ENCODE peak calls at places on chromosomes 4 and X, in six cellular contexts. E is A549; P is stomach; D is CD8-positive, alpha-beta T cell; A is CD4-positive, CD25-positive, alpha-beta regulatory T cell; G is naive thymus-derived CD4-positive, alpha-beta T cell. J is an unnamed sample.

GRCh38 chr4:7822858-7823257 is 116.8 kb downstream of the AFAP1 start:
- DNase-seq in E (no peak), P (no peak), D (no peak), A (no peak), G (no peak), J (no peak)

GRCh38 chr4:154313004-154313587 is 178.5 kb downstream of the DCHS2 start:
- DNase-seq in E (no peak), P (no peak), D (no peak), A (no peak), G (no peak), J (no peak)

GRCh38 chr4:188767496-188767895 is 628.3 kb downstream of the TRIML1 start:
- DNase-seq in E (no peak), P (no peak), D (no peak), A (no peak), G (no peak), J (no peak)

GRCh38 chrX:131728295-131729145 is 184.6 kb downstream of the OR13H1 start:
- DNase-seq in E (no peak), P (peak; percentile 80), D (no peak), A (peak; percentile 90), G (no peak), J (peak; percentile 85)

GRCh38 chr4:112736718-112737135 is 99.8 kb downstream of the LARP7 start:
- DNase-seq in E (no peak), P (no peak), D (no peak), A (no peak), G (no peak), J (no peak)

GRCh38 chr4:32455231-32455630 is 1735.1 kb downstream of the PCDH7 start:
- DNase-seq in E (no peak), P (no peak), D (no peak), A (no peak), G (no peak), J (no peak)

GRCh38 chrX:40539214-40540142 is 41.3 kb upstream of the ATP6AP2 start:
- DNase-seq in E (no peak), P (no peak), D (peak; percentile 59), A (peak; percentile 69), G (peak; percentile 48), J (peak; percentile 60)

GRCh38 chr4:80049402-80049801 is 23.6 kb downstream of the ANTXR2 start:
- DNase-seq in E (no peak), P (no peak), D (no peak), A (no peak), G (no peak), J (no peak)

GRCh38 chr4:79864470-79865190 is 208.4 kb downstream of the ANTXR2 start:
- DNase-seq in E (no peak), P (no peak), D (no peak), A (no peak), G (no peak), J (no peak)

GRCh38 chr4:112726041-112726440 is 89.1 kb downstream of the LARP7 start:
- DNase-seq in E (no peak), P (no peak), D (no peak), A (no peak), G (no peak), J (no peak)

GRCh38 chrX:29487214-29487613 is 728.1 kb upstream of the MAGEB2 start:
- DNase-seq in E (no peak), P (no peak), D (no peak), A (no peak), G (no peak), J (no peak)
- H3K27ac ChIP-seq in E (no peak overlapping the region), P (no peak overlapping the region), D (no peak overlapping the region), A (no peak overlapping the region), G (no peak overlapping the region), J (no peak overlapping the region)

GRCh38 chr4:140748171-140748570 is 8.0 kb downstream of the TBC1D9 start:
- DNase-seq in E (no peak), P (no peak), D (no peak), A (no peak), G (no peak), J (no peak)

GRCh38 chr4:140742838-140743193 is 13.4 kb downstream of the TBC1D9 start:
- DNase-seq in E (no peak), P (no peak), D (no peak), A (no peak), G (no peak), J (no peak)

GRCh38 chr4:140740906-140741670 is 15.1 kb downstream of the TBC1D9 start:
- DNase-seq in E (no peak), P (no peak), D (no peak), A (no peak), G (no peak), J (no peak)

GRCh38 chr4:140743194-140743931 is 12.8 kb downstream of the TBC1D9 start:
- DNase-seq in E (no peak), P (no peak), D (no peak), A (no peak), G (no peak), J (no peak)

DNA sequence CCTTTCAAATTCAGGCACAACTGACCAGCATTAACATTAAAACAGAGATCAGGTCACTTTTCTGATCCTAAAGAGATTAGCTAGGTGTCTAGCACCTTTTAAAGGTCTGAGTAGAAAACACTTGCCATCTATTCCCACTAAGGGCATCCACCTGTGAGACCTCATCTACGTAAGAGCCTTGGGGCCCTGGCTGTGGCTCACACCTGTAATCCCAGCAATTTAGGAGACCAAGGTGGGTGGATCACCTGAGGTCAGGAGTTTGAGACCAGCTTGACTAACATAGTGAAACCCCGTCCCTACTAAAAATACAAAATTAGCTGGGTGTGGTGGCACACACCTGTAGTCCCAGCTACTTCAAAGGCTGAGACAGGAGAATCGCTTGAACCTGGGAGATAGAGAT is 11.8 kb downstream of the TBC1D9 start:
- DNase-seq in E (no peak), P (no peak), D (no peak), A (no peak), G (no peak), J (no peak)
- H3K27ac ChIP-seq in E (no peak overlapping the region), P (no peak overlapping the region), D (no peak overlapping the region), A (no peak overlapping the region), G (no peak overlapping the region), J (no peak overlapping the region)

GRCh38 chr4:98620087-98620784 is 38.2 kb downstream of the TSPAN5 start:
- DNase-seq in E (no peak), P (no peak), D (no peak), A (no peak), G (no peak), J (no peak)
- H3K27ac ChIP-seq in E (no peak overlapping the region), P (no peak overlapping the region), D (no peak overlapping the region), A (no peak overlapping the region), G (no peak overlapping the region), J (no peak overlapping the region)

GRCh38 chr4:118337954-118338353 is 14.8 kb downstream of the PRSS12 start:
- DNase-seq in E (no peak), P (no peak), D (no peak), A (no peak), G (no peak), J (no peak)

GRCh38 chr4:118338518-118338917 is 14.3 kb downstream of the PRSS12 start:
- DNase-seq in E (no peak), P (no peak), D (no peak), A (no peak), G (no peak), J (no peak)

GRCh38 chr4:118335774-118336173 is 17.0 kb downstream of the PRSS12 start:
- DNase-seq in E (no peak), P (no peak), D (no peak), A (no peak), G (no peak), J (no peak)

GRCh38 chr4:118340109-118340508 is 12.7 kb downstream of the PRSS12 start:
- DNase-seq in E (no peak), P (no peak), D (no peak), A (no peak), G (no peak), J (no peak)

DNA sequence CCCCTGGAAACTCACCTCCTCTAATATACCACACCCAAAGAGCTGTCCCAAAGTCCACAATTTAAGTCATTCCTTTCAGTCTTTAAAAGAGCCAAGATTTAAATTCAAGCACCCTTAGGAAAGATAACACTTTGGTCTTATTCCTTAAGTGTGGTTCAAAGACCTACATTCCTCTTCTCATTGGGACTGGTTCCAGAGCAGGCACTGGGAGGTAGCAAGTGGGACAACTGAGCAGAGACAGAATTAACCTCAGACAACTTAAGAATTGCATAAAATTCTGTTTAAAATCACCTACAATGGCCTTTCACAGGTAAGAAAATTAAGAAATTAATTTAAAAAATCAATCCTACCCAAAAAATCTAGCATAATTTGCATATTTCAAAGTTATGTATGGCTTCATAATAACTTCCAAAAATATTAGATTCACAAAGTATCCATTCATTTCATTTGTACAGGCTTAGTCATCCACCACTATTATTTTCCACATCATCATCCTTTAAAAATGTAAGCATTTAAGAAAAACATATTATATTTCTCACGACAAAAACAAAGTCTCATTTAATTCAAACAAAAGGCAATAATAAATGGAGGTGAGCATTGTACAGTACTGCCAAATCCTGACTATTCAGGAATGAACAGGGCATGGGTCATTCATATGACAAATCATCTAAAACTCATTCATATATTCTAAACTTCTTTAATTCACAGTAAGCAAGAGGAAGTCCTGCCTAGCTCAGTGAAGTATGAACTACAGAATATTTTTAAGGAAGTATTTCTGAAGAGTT is 13.6 kb downstream of the PRSS12 start:
- DNase-seq in E (no peak), P (no peak), D (no peak), A (no peak), G (no peak), J (no peak)
- H3K27ac ChIP-seq in E (no peak overlapping the region), P (no peak overlapping the region), D (no peak overlapping the region), A (no peak overlapping the region), G (no peak overlapping the region), J (no peak overlapping the region)

DNA sequence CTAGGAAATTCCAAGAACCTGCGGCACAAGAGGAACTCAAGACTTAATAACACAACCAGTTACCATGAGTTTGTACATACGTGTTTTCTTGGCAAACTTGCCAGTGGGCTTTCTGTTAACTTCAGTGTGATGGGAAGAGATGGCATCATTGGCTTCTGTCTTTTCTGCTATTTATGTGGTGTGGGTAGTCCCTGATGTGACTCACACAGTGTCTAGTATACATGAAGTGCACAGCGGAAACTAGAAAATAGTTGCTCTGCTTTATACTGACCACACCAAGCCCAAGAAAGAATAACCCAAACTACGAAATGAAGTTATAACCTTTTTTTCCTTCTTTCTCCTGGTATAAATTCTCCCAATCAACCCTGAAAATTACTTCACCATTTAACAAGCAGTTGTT is 24.5 kb downstream of the DAPP1 start:
- DNase-seq in E (no peak), P (no peak), D (no peak), A (no peak), G (no peak), J (no peak)
- H3K27ac ChIP-seq in E (no peak overlapping the region), P (no peak overlapping the region), D (no peak overlapping the region), A (no peak overlapping the region), G (no peak overlapping the region), J (no peak overlapping the region)

GRCh38 chr4:137676357-137676998 is 144.2 kb upstream of the PCDH18 start:
- DNase-seq in E (no peak), P (no peak), D (no peak), A (no peak), G (no peak), J (no peak)

GRCh38 chr4:137677851-137678250 is 145.6 kb upstream of the PCDH18 start:
- DNase-seq in E (no peak), P (no peak), D (no peak), A (no peak), G (no peak), J (no peak)

GRCh38 chr4:137678796-137679195 is 146.5 kb upstream of the PCDH18 start:
- DNase-seq in E (no peak), P (no peak), D (no peak), A (no peak), G (no peak), J (no peak)

GRCh38 chr4:137668885-137669284 is 136.6 kb upstream of the PCDH18 start:
- DNase-seq in E (no peak), P (no peak), D (no peak), A (no peak), G (no peak), J (no peak)

GRCh38 chr4:137674066-137674465 is 141.8 kb upstream of the PCDH18 start:
- DNase-seq in E (no peak), P (no peak), D (no peak), A (no peak), G (no peak), J (no peak)
- H3K27ac ChIP-seq in E (no peak overlapping the region), P (no peak overlapping the region), D (no peak overlapping the region), A (no peak overlapping the region), G (no peak overlapping the region), J (no peak overlapping the region)

GRCh38 chrX:110086916-110087484 is 84.1 kb downstream of the TMEM164 start:
- DNase-seq in E (peak; percentile 72), P (no peak), D (no peak), A (no peak), G (no peak), J (no peak)
- H3K27ac ChIP-seq in E (peak overlapping the region; percentile 96), P (no peak overlapping the region), D (no peak overlapping the region), A (no peak overlapping the region), G (no peak overlapping the region), J (no peak overlapping the region)